ENCODE peak calls at places on chromosomes 11 and 22, in four cellular contexts. E is transverse colon, Z is lung, S is PC-9. J is an unnamed sample. For H3K4me1, the result is how much of the 10 kb centered on the place peaks cover.

GRCh38 chr11:130049260-130049659 is 20.4 kb upstream of the APLP2 start:
- DNase-seq in Z (no peak), S (no peak), E (no peak), J (no peak)

GRCh38 chr22:19723165-19723989 is at the start of gene GP1BB:
- DNase-seq in S (peak), E (peak), Z (no peak), J (peak)

GRCh38 chr11:93822359-93822758 is 28.1 kb downstream of the VSTM5 start:
- DNase-seq in Z (no peak), S (no peak), E (no peak), J (no peak)

GRCh38 chr11:8930456-8931175 is 2.1 kb downstream of the C11orf16 start:
- DNase-seq in E (no peak), Z (no peak), S (no peak), J (no peak)

GRCh38 chr11:101516546-101516945 is 67.3 kb downstream of the TRPC6 start:
- DNase-seq in Z (no peak), S (no peak), E (no peak), J (no peak)

GRCh38 chr11:123186291-123186690 is 8.8 kb downstream of the CLMP start:
- DNase-seq in S (peak), E (no peak), Z (no peak), J (no peak)

GRCh38 chr11:1336836-1337646 is 27.6 kb upstream of the TOLLIP start:
- DNase-seq in Z (peak), S (no peak), E (peak), J (peak)

GRCh38 chr11:116225236-116225635 is 547.6 kb downstream of the BUD13 start:
- DNase-seq in Z (no peak), S (no peak), E (no peak), J (no peak)

GRCh38 chr11:112229746-112230433 is 3.7 kb downstream of the PTS start:
- DNase-seq in E (no peak), Z (no peak), S (no peak), J (no peak)

GRCh38 chr11:111185259-111185658 is 60.3 kb upstream of the POU2AF2 start:
- DNase-seq in E (no peak), S (no peak), Z (no peak), J (no peak)

GRCh38 chr11:18203723-18204122 is 31.1 kb downstream of the MRGPRX4 start:
- DNase-seq in Z (no peak), S (no peak), E (no peak), J (no peak)

GRCh38 chr22:50305658-50306566 is 1.5 kb downstream of the PLXNB2 start:
- DNase-seq in Z (peak), E (peak), S (peak), J (peak)

GRCh38 chr11:266676-267439 is 11.3 kb upstream of the NLRP6 start:
- DNase-seq in S (peak), Z (peak), E (no peak), J (no peak)

GRCh38 chr11:118841469-118842222 is 42.0 kb upstream of the CXCR5 start:
- DNase-seq in Z (no peak), E (peak), S (no peak), J (no peak)

GRCh38 chr11:6703247-6704063 is 20.3 kb upstream of the MRPL17 start:
- DNase-seq in S (peak), Z (peak), E (peak), J (peak)

GRCh38 chr11:1139441-1140066 is 18.2 kb upstream of the MUC5AC start:
- DNase-seq in E (peak), S (no peak), Z (no peak), J (peak)

GRCh38 chr22:43343262-43343988 is at the start of gene SCUBE1:
- DNase-seq in E (peak), S (peak), Z (peak), J (peak)

GRCh38 chr11:110897035-110897434 is 184.8 kb upstream of the ARHGAP20 start:
- DNase-seq in S (no peak), E (no peak), Z (no peak), J (no peak)

GRCh38 chr22:34493471-34493870 is 572.5 kb upstream of the ISX start:
- DNase-seq in S (no peak), Z (no peak), E (no peak), J (no peak)

GRCh38 chr22:18996376-18996900 is 60.3 kb upstream of the PRODH start:
- DNase-seq in Z (no peak), S (no peak), E (no peak), J (no peak)

GRCh38 chr11:18721576-18722292 is 4.3 kb downstream of the IGSF22 start:
- DNase-seq in Z (peak), S (peak), E (peak), J (peak)

GRCh38 chr11:100329352-100329751 is 357.7 kb upstream of the ARHGAP42 start:
- DNase-seq in S (peak), E (no peak), Z (no peak), J (no peak)

GRCh38 chr11:127618721-127619120 is 618.2 kb upstream of the KIRREL3 start:
- DNase-seq in Z (no peak), E (no peak), S (no peak), J (no peak)

GRCh38 chr11:9596926-9597325 is 23.5 kb downstream of the WEE1 start:
- DNase-seq in S (no peak), Z (no peak), E (no peak), J (no peak)

GRCh38 chr11:124657922-124658321 is 15.6 kb downstream of the SIAE start:
- DNase-seq in S (no peak), E (no peak), Z (no peak), J (no peak)

GRCh38 chr11:47033439-47033838 is 96.9 kb downstream of the CSTPP1 start:
- DNase-seq in S (no peak), E (no peak), Z (no peak), J (no peak)

GRCh38 chr11:78202733-78203167 is 14.0 kb downstream of the USP35 start:
- DNase-seq in Z (no peak), E (no peak), S (no peak), J (no peak)

GRCh38 chr11:106409201-106409600 is 331.7 kb downstream of the AASDHPPT start:
- DNase-seq in S (no peak), Z (no peak), E (no peak), J (no peak)

GRCh38 chr11:59247535-59248227 is 35.0 kb upstream of the MPEG1 start:
- DNase-seq in S (peak), Z (peak), E (no peak), J (no peak)

DNA sequence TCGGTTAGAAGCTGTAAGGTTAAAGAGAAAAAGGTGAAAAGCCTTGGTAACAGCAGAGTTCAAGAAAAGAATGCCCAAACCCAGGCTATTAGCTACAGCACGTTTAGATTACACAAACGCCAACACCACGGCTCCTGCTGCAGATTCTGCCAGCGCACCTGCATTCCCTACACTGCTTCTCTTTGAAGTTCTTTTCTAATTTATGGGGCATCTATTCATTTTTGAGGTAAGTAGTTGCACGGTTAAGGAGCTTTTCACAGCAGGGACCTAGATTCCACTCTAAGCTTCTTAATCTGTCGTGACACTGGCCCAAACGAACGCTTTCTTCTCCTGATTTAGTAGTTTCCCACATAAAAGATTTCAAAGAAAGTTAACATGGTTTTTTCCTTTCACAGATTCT is 38.0 kb upstream of the CHKA start:
- DNase-seq in E (no peak), Z (no peak), S (no peak), J (no peak)
- TF ChIP-seq CTCF in E (no peak), Z (no peak), S (no peak), J (no peak)

GRCh38 chr22:37547249-37547741 is 13.0 kb upstream of the CDC42EP1 start:
- DNase-seq in S (no peak), Z (no peak), E (no peak), J (no peak)
- H3K4me1 ChIP-seq in S (half or more), Z (under half), E (under half), J (under half)

GRCh38 chr11:115129771-115130306 is 374.4 kb downstream of the CADM1 start:
- DNase-seq in E (no peak), S (no peak), Z (no peak), J (no peak)

GRCh38 chr11:115133810-115134209 is 370.4 kb downstream of the CADM1 start:
- DNase-seq in S (no peak), E (no peak), Z (no peak), J (no peak)

GRCh38 chr11:115135936-115136335 is 368.3 kb downstream of the CADM1 start:
- DNase-seq in Z (no peak), S (no peak), E (no peak), J (no peak)

GRCh38 chr11:115134886-115135285 is 369.3 kb downstream of the CADM1 start:
- DNase-seq in S (no peak), Z (no peak), E (no peak), J (no peak)

GRCh38 chr11:115132829-115133228 is 371.4 kb downstream of the CADM1 start:
- DNase-seq in E (peak), Z (no peak), S (no peak), J (no peak)
- TF ChIP-seq CTCF in E (no peak), Z (no peak), S (no peak), J (no peak)

GRCh38 chr22:38218661-38219331 is 17.0 kb downstream of the MAFF start:
- DNase-seq in Z (peak), S (peak), E (peak), J (peak)
- H3K4me1 ChIP-seq in Z (under half), S (under half), E (under half), J (under half)

GRCh38 chr11:36257351-36257750 is 31.9 kb downstream of the COMMD9 start:
- DNase-seq in S (peak), Z (no peak), E (no peak), J (no peak)
- TF ChIP-seq CTCF in S (no peak), Z (no peak), E (no peak), J (no peak)

GRCh38 chr11:67376022-67376386 is 2.6 kb upstream of the CLCF1 start:
- DNase-seq in E (no peak), S (no peak), Z (no peak), J (no peak)

GRCh38 chr11:67373916-67374570 is 645 bp upstream of the CLCF1 start:
- DNase-seq in S (peak), E (peak), Z (peak), J (peak)

GRCh38 chr11:67375320-67376021 is 2.1 kb upstream of the CLCF1 start:
- DNase-seq in E (no peak), S (peak), Z (no peak), J (no peak)

GRCh38 chr11:67372993-67373915 is at the start of gene CLCF1:
- DNase-seq in E (peak), Z (peak), S (peak), J (peak)

GRCh38 chr11:67374571-67375276 is 1.3 kb upstream of the CLCF1 start:
- DNase-seq in S (peak), Z (no peak), E (no peak), J (no peak)
- H3K4me1 ChIP-seq in S (half or more), Z (under half), E (under half), J (under half)

GRCh38 chr11:12160680-12161079 is 50.3 kb downstream of the MICAL2 start:
- DNase-seq in E (no peak), Z (no peak), S (no peak), J (no peak)

GRCh38 chr11:12158926-12159325 is 48.5 kb downstream of the MICAL2 start:
- DNase-seq in E (no peak), Z (no peak), S (no peak), J (no peak)

GRCh38 chr11:12161137-12161536 is 50.7 kb downstream of the MICAL2 start:
- DNase-seq in S (no peak), Z (no peak), E (no peak), J (no peak)

GRCh38 chr11:12160231-12160630 is 49.8 kb downstream of the MICAL2 start:
- DNase-seq in Z (no peak), E (no peak), S (no peak), J (no peak)

GRCh38 chr11:12159351-12160099 is 49.1 kb downstream of the MICAL2 start:
- DNase-seq in E (no peak), Z (no peak), S (no peak), J (no peak)
- TF ChIP-seq CTCF in E (no peak), Z (no peak), S (no peak), J (no peak)

GRCh38 chr22:27636716-27637503 is 164.6 kb downstream of the MN1 start:
- DNase-seq in E (no peak), S (no peak), Z (no peak), J (no peak)

GRCh38 chr22:27637604-27638003 is 164.0 kb downstream of the MN1 start:
- DNase-seq in Z (no peak), E (no peak), S (no peak), J (no peak)

GRCh38 chr22:27638329-27639179 is 163.0 kb downstream of the MN1 start:
- DNase-seq in S (no peak), E (no peak), Z (no peak), J (no peak)

GRCh38 chr22:27641049-27641790 is 160.3 kb downstream of the MN1 start:
- DNase-seq in E (no peak), S (no peak), Z (no peak), J (no peak)

DNA sequence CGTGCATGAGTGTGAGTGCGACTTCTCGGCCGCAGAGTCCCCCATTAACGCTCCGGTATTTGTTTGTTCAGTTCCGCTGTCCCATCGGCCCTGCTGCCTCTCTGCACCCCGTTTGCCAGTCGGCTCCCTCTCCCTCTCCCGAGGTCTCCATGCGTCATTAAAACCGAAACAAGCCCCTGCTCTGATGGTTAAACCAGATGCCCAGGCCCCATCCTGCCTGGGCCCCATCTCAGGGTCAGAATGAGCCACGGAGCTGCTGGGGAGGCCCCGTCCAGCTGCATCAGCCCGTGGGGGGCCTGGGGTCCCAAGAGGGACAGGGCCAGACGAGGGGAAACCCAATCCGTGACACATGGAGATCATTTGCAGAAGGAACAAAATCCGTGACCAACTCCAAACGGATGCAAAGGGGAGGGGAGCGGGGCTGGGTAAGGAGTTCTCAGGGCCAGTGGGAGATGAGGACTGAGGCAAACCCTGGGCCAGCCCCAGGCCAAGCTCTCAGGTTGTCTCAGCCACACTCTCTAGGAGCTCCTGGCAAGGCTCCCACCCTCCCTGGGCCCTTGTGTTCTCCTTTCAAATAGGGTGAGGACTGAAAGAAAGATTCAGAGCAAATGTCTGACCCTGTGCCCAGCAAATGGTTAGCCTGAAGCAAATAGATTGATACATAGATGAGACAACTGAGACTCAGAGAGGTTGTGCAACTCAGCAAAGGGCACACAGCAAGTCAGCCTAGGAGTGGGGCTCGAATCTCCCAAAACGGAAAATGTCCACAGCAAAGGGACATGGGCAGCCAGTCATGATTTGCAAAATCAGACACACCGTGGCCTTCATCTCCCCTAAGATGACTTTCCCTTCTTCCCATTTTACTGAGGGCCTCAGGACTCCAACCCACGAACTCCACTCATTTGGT is 162.1 kb downstream of the MN1 start:
- DNase-seq in E (no peak), Z (no peak), S (no peak), J (no peak)
- H3K4me1 ChIP-seq in E (under half), Z (under half), S (under half), J (under half)

GRCh38 chr11:2885017-2885675 is 429 bp downstream of the CDKN1C start:
- DNase-seq in S (peak), E (peak), Z (no peak), J (peak)

GRCh38 chr11:2887526-2888195 is 2.1 kb upstream of the CDKN1C start:
- DNase-seq in S (no peak), Z (no peak), E (no peak), J (no peak)

GRCh38 chr11:2885676-2886081 is at the start of gene CDKN1C:
- DNase-seq in S (peak), Z (peak), E (peak), J (peak)

GRCh38 chr11:2886936-2887335 is 1.4 kb upstream of the CDKN1C start:
- DNase-seq in Z (no peak), E (no peak), S (no peak), J (no peak)

GRCh38 chr11:2886191-2886894 is 768 bp upstream of the CDKN1C start:
- DNase-seq in S (no peak), E (no peak), Z (no peak), J (no peak)
- TF ChIP-seq CTCF in S (no peak), E (no peak), Z (no peak), J (no peak)

J was measured in colonic mucosa.